ENCODE peak calls at places on chromosomes 3 and 15, in eight cellular contexts. One of them, this sample, is unnamed.

GRCh38 chr15:35444557-35445204 is 101.3 kb downstream of the DPH6 start:
- DNase-seq in breast epithelium: no peak
- DNase-seq in transverse colon: no peak
- DNase-seq in fibroblast of pulmonary artery: peak
- DNase-seq in cardiac fibroblast: peak
- DNase-seq in upper lobe of right lung: no peak
- DNase-seq in lung: no peak
- DNase-seq in ovary: no peak
- DNase-seq in this sample: peak

GRCh38 chr3:105812194-105812586 is 56.6 kb downstream of the CBLB start:
- DNase-seq in lung: no peak
- DNase-seq in cardiac fibroblast: peak
- DNase-seq in ovary: no peak
- DNase-seq in fibroblast of pulmonary artery: peak
- DNase-seq in upper lobe of right lung: no peak
- DNase-seq in breast epithelium: no peak
- DNase-seq in transverse colon: no peak
- DNase-seq in this sample: peak

GRCh38 chr3:42665050-42665878 is 11.8 kb downstream of the ZBTB47 start:
- DNase-seq in lung: no peak
- DNase-seq in upper lobe of right lung: no peak
- DNase-seq in cardiac fibroblast: no peak
- DNase-seq in fibroblast of pulmonary artery: no peak
- DNase-seq in transverse colon: no peak
- DNase-seq in breast epithelium: no peak
- DNase-seq in ovary: no peak
- DNase-seq in this sample: no peak

GRCh38 chr15:77557178-77557960 is 75.3 kb downstream of the LINGO1 start:
- DNase-seq in lung: no peak
- DNase-seq in breast epithelium: no peak
- DNase-seq in fibroblast of pulmonary artery: no peak
- DNase-seq in upper lobe of right lung: no peak
- DNase-seq in ovary: no peak
- DNase-seq in transverse colon: no peak
- DNase-seq in cardiac fibroblast: no peak
- DNase-seq in this sample: no peak

GRCh38 chr3:44965165-44965564 is 10.8 kb downstream of the ZDHHC3 start:
- DNase-seq in breast epithelium: no peak
- DNase-seq in cardiac fibroblast: no peak
- DNase-seq in ovary: no peak
- DNase-seq in upper lobe of right lung: no peak
- DNase-seq in lung: no peak
- DNase-seq in transverse colon: no peak
- DNase-seq in fibroblast of pulmonary artery: no peak
- DNase-seq in this sample: no peak

GRCh38 chr3:178676077-178676476 is 139.8 kb downstream of the KCNMB2 start:
- DNase-seq in fibroblast of pulmonary artery: no peak
- DNase-seq in cardiac fibroblast: no peak
- DNase-seq in upper lobe of right lung: no peak
- DNase-seq in breast epithelium: no peak
- DNase-seq in ovary: no peak
- DNase-seq in transverse colon: no peak
- DNase-seq in lung: no peak
- DNase-seq in this sample: no peak

GRCh38 chr15:77620960-77621647 is 11.6 kb downstream of the LINGO1 start:
- DNase-seq in upper lobe of right lung: no peak
- DNase-seq in transverse colon: no peak
- DNase-seq in ovary: no peak
- DNase-seq in fibroblast of pulmonary artery: no peak
- DNase-seq in cardiac fibroblast: no peak
- DNase-seq in breast epithelium: no peak
- DNase-seq in lung: no peak
- DNase-seq in this sample: no peak

GRCh38 chr15:100919481-100920405 is 586 bp downstream of the LRRK1 start:
- DNase-seq in upper lobe of right lung: peak
- DNase-seq in ovary: peak
- DNase-seq in transverse colon: peak
- DNase-seq in lung: no peak
- DNase-seq in breast epithelium: no peak
- DNase-seq in fibroblast of pulmonary artery: no peak
- DNase-seq in cardiac fibroblast: peak
- DNase-seq in this sample: peak

GRCh38 chr3:15443826-15444524 is 16.6 kb downstream of the EAF1 start:
- DNase-seq in breast epithelium: no peak
- DNase-seq in upper lobe of right lung: no peak
- DNase-seq in lung: no peak
- DNase-seq in ovary: no peak
- DNase-seq in transverse colon: no peak
- DNase-seq in cardiac fibroblast: peak
- DNase-seq in fibroblast of pulmonary artery: peak
- DNase-seq in this sample: no peak

GRCh38 chr15:68023307-68024101 is 30.6 kb upstream of the PIAS1 start:
- DNase-seq in ovary: no peak
- DNase-seq in transverse colon: no peak
- DNase-seq in fibroblast of pulmonary artery: no peak
- DNase-seq in lung: no peak
- DNase-seq in breast epithelium: no peak
- DNase-seq in upper lobe of right lung: no peak
- DNase-seq in cardiac fibroblast: no peak
- DNase-seq in this sample: no peak

GRCh38 chr15:71329509-71330260 is 214.4 kb downstream of the THSD4 start:
- DNase-seq in cardiac fibroblast: peak
- DNase-seq in upper lobe of right lung: no peak
- DNase-seq in ovary: peak
- DNase-seq in fibroblast of pulmonary artery: peak
- DNase-seq in transverse colon: peak
- DNase-seq in lung: no peak
- DNase-seq in breast epithelium: no peak
- DNase-seq in this sample: peak

GRCh38 chr3:71400986-71401451 is 182.5 kb downstream of the FOXP1 start:
- DNase-seq in transverse colon: no peak
- DNase-seq in breast epithelium: no peak
- DNase-seq in lung: no peak
- DNase-seq in ovary: no peak
- DNase-seq in upper lobe of right lung: no peak
- DNase-seq in cardiac fibroblast: no peak
- DNase-seq in fibroblast of pulmonary artery: no peak
- DNase-seq in this sample: no peak

GRCh38 chr3:107124885-107125284 is 252.4 kb upstream of the CCDC54 start:
- DNase-seq in breast epithelium: no peak
- DNase-seq in ovary: peak
- DNase-seq in cardiac fibroblast: peak
- DNase-seq in fibroblast of pulmonary artery: peak
- DNase-seq in transverse colon: no peak
- DNase-seq in lung: no peak
- DNase-seq in upper lobe of right lung: no peak
- DNase-seq in this sample: peak

GRCh38 chr15:68209272-68209671 is 4.1 kb upstream of the CALML4 start:
- DNase-seq in breast epithelium: no peak
- DNase-seq in fibroblast of pulmonary artery: no peak
- DNase-seq in transverse colon: no peak
- DNase-seq in lung: no peak
- DNase-seq in ovary: no peak
- DNase-seq in cardiac fibroblast: no peak
- DNase-seq in upper lobe of right lung: no peak
- DNase-seq in this sample: no peak

GRCh38 chr3:139427283-139428060 is 38.0 kb upstream of the COPB2 start:
- DNase-seq in cardiac fibroblast: peak
- DNase-seq in breast epithelium: no peak
- DNase-seq in transverse colon: no peak
- DNase-seq in fibroblast of pulmonary artery: peak
- DNase-seq in upper lobe of right lung: no peak
- DNase-seq in lung: no peak
- DNase-seq in ovary: peak
- DNase-seq in this sample: peak

GRCh38 chr15:73990250-73991005 is 1.7 kb downstream of the STOML1 start:
- DNase-seq in upper lobe of right lung: no peak
- DNase-seq in fibroblast of pulmonary artery: no peak
- DNase-seq in lung: no peak
- DNase-seq in ovary: no peak
- DNase-seq in cardiac fibroblast: no peak
- DNase-seq in transverse colon: no peak
- DNase-seq in breast epithelium: no peak
- DNase-seq in this sample: no peak

GRCh38 chr15:44775923-44776322 is 39.6 kb downstream of the TRIM69 start:
- DNase-seq in cardiac fibroblast: no peak
- DNase-seq in fibroblast of pulmonary artery: peak
- DNase-seq in transverse colon: peak
- DNase-seq in upper lobe of right lung: no peak
- DNase-seq in ovary: no peak
- DNase-seq in breast epithelium: no peak
- DNase-seq in lung: no peak
- DNase-seq in this sample: peak

GRCh38 chr3:42535981-42536784 is 33.7 kb downstream of the VIPR1 start:
- DNase-seq in ovary: no peak
- DNase-seq in fibroblast of pulmonary artery: peak
- DNase-seq in cardiac fibroblast: peak
- DNase-seq in transverse colon: peak
- DNase-seq in lung: no peak
- DNase-seq in breast epithelium: no peak
- DNase-seq in upper lobe of right lung: no peak
- DNase-seq in this sample: peak

DNA sequence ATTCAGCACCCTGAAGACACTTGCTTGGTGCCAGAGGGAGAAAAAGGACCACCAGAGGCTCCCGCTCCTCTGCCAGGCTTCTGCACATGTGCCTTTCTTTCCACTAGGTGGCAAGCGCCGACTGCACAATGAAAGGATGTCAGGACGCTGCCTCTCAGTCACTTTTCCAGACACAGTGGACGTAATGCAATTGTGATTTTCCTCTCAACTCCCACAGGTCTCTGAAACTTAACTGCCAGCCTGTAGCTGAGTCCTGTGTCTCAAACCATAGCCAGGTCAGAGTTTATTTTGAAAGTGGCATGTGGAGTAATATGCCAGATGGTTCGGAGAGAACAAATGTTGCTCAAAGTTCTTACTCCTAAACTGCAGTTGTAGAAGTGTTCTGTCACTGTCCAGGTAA is 162.9 kb downstream of the ITPR1 start:
- DNase-seq in transverse colon: peak
- DNase-seq in breast epithelium: peak
- DNase-seq in upper lobe of right lung: peak
- DNase-seq in fibroblast of pulmonary artery: peak
- DNase-seq in cardiac fibroblast: peak
- DNase-seq in lung: peak
- DNase-seq in ovary: peak
- DNase-seq in this sample: peak
- TF ChIP-seq CTCF in transverse colon: peak
- TF ChIP-seq CTCF in breast epithelium: peak
- TF ChIP-seq CTCF in upper lobe of right lung: peak
- TF ChIP-seq CTCF in fibroblast of pulmonary artery: peak
- TF ChIP-seq CTCF in cardiac fibroblast: peak
- TF ChIP-seq CTCF in lung: peak
- TF ChIP-seq CTCF in ovary: peak
- TF ChIP-seq CTCF in this sample: peak

GRCh38 chr15:64596701-64597468 is 136.5 kb downstream of the ZNF609 start:
- DNase-seq in lung: peak
- DNase-seq in fibroblast of pulmonary artery: peak
- DNase-seq in cardiac fibroblast: peak
- DNase-seq in ovary: peak
- DNase-seq in transverse colon: no peak
- DNase-seq in breast epithelium: no peak
- DNase-seq in upper lobe of right lung: no peak
- DNase-seq in this sample: no peak
- H3K4me3 ChIP-seq in lung: no peak
- H3K4me3 ChIP-seq in fibroblast of pulmonary artery: no peak
- H3K4me3 ChIP-seq in cardiac fibroblast: no peak
- H3K4me3 ChIP-seq in ovary: no peak
- H3K4me3 ChIP-seq in transverse colon: no peak
- H3K4me3 ChIP-seq in breast epithelium: no peak
- H3K4me3 ChIP-seq in upper lobe of right lung: peak
- H3K4me3 ChIP-seq in this sample: no peak

GRCh38 chr3:190718097-190718496 is 144.4 kb downstream of the GMNC start:
- DNase-seq in fibroblast of pulmonary artery: no peak
- DNase-seq in cardiac fibroblast: no peak
- DNase-seq in breast epithelium: no peak
- DNase-seq in transverse colon: no peak
- DNase-seq in lung: no peak
- DNase-seq in ovary: no peak
- DNase-seq in upper lobe of right lung: no peak
- DNase-seq in this sample: no peak
- TF ChIP-seq CTCF in fibroblast of pulmonary artery: no peak
- TF ChIP-seq CTCF in cardiac fibroblast: no peak
- TF ChIP-seq CTCF in breast epithelium: no peak
- TF ChIP-seq CTCF in transverse colon: no peak
- TF ChIP-seq CTCF in lung: no peak
- TF ChIP-seq CTCF in ovary: no peak
- TF ChIP-seq CTCF in upper lobe of right lung: no peak
- TF ChIP-seq CTCF in this sample: no peak

GRCh38 chr3:38460377-38461085 is 6.8 kb downstream of the ACVR2B start:
- DNase-seq in transverse colon: no peak
- DNase-seq in upper lobe of right lung: no peak
- DNase-seq in lung: no peak
- DNase-seq in ovary: no peak
- DNase-seq in cardiac fibroblast: no peak
- DNase-seq in fibroblast of pulmonary artery: no peak
- DNase-seq in breast epithelium: no peak
- DNase-seq in this sample: no peak

GRCh38 chr3:38459499-38460048 is 5.9 kb downstream of the ACVR2B start:
- DNase-seq in breast epithelium: no peak
- DNase-seq in ovary: no peak
- DNase-seq in lung: no peak
- DNase-seq in fibroblast of pulmonary artery: no peak
- DNase-seq in transverse colon: no peak
- DNase-seq in upper lobe of right lung: no peak
- DNase-seq in cardiac fibroblast: no peak
- DNase-seq in this sample: no peak

GRCh38 chr3:38461086-38461390 is 7.3 kb downstream of the ACVR2B start:
- DNase-seq in fibroblast of pulmonary artery: no peak
- DNase-seq in transverse colon: no peak
- DNase-seq in lung: no peak
- DNase-seq in cardiac fibroblast: no peak
- DNase-seq in breast epithelium: no peak
- DNase-seq in ovary: no peak
- DNase-seq in upper lobe of right lung: no peak
- DNase-seq in this sample: no peak

GRCh38 chr3:38457111-38458003 is 3.7 kb downstream of the ACVR2B start:
- DNase-seq in fibroblast of pulmonary artery: peak
- DNase-seq in ovary: no peak
- DNase-seq in transverse colon: no peak
- DNase-seq in cardiac fibroblast: no peak
- DNase-seq in upper lobe of right lung: no peak
- DNase-seq in breast epithelium: peak
- DNase-seq in lung: no peak
- DNase-seq in this sample: peak

DNA sequence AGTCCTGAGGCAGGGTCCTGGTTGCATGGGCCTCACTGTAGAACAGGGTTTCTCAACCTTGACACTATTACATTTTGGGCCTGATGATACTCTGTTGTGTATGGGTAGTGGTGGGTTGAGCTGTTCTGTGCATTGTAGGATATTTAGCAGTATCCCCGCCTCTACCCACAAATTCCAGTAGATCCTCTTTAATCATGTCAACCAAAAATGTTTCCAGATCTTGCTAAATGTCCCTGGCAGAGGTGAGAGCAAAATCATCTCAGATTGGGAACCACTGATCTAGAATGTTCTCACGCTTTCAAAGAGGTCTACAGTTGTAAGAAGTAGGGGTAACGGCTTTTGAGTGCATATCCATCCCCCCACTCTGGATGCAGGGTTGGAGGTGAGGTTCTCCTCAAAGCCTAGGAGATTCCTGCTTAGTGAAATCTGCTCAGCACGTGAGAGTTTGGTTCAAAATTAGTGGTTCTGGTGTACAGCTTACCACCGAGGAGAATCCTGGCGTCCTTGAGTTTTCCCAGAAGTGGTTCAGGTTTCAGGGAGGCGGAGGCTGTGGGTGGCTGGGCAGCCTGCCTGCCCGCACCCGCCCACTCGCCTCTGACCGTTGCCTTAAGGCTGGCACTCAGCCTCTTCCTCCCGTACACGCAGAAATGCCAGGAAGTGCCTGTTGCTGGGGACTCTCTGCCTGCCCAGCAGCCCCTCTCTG is 5.3 kb downstream of the ACVR2B start:
- DNase-seq in cardiac fibroblast: peak
- DNase-seq in upper lobe of right lung: peak
- DNase-seq in breast epithelium: peak
- DNase-seq in lung: peak
- DNase-seq in ovary: peak
- DNase-seq in transverse colon: peak
- DNase-seq in fibroblast of pulmonary artery: peak
- DNase-seq in this sample: peak
- H3K4me3 ChIP-seq in cardiac fibroblast: no peak
- H3K4me3 ChIP-seq in upper lobe of right lung: peak
- H3K4me3 ChIP-seq in breast epithelium: no peak
- H3K4me3 ChIP-seq in lung: no peak
- H3K4me3 ChIP-seq in ovary: no peak
- H3K4me3 ChIP-seq in transverse colon: peak
- H3K4me3 ChIP-seq in fibroblast of pulmonary artery: no peak
- H3K4me3 ChIP-seq in this sample: peak

This sample was measured in epithelial cell of esophagus.